ENCODE peak calls at places on chromosome 21, in six cellular contexts. One of them, this sample, is unnamed.

GRCh38 chr21:17711896-17712295 is 99.2 kb upstream of the BTG3 start:
- DNase-seq in HepG2: no peak
- DNase-seq in K562: no peak
- DNase-seq in GM12891: no peak
- DNase-seq in GM12878: no peak
- DNase-seq in H1: no peak
- DNase-seq in this sample: no peak

GRCh38 chr21:42574234-42575027 is 60.8 kb downstream of the SLC37A1 start:
- DNase-seq in GM12878: no peak
- DNase-seq in GM12891: no peak
- DNase-seq in HepG2: peak; percentile 33
- DNase-seq in K562: peak; percentile 55
- DNase-seq in H1: no peak
- DNase-seq in this sample: no peak

GRCh38 chr21:27480841-27481261 is 514.0 kb upstream of the ADAMTS5 start:
- DNase-seq in GM12891: no peak
- DNase-seq in H1: no peak
- DNase-seq in GM12878: no peak
- DNase-seq in K562: no peak
- DNase-seq in HepG2: no peak
- DNase-seq in this sample: no peak

GRCh38 chr21:41242238-41242829 is 74.3 kb upstream of the FAM3B start:
- DNase-seq in K562: no peak
- DNase-seq in GM12878: no peak
- DNase-seq in H1: no peak
- DNase-seq in HepG2: no peak
- DNase-seq in GM12891: no peak
- DNase-seq in this sample: no peak

GRCh38 chr21:38741976-38742309 is 63.8 kb upstream of the ETS2 start:
- DNase-seq in H1: no peak
- DNase-seq in K562: no peak
- DNase-seq in GM12891: no peak
- DNase-seq in GM12878: no peak
- DNase-seq in HepG2: no peak
- DNase-seq in this sample: no peak

GRCh38 chr21:37424987-37425386 is 58.4 kb downstream of the DYRK1A start:
- DNase-seq in K562: no peak
- DNase-seq in GM12891: no peak
- DNase-seq in GM12878: no peak
- DNase-seq in H1: no peak
- DNase-seq in HepG2: no peak
- DNase-seq in this sample: no peak

GRCh38 chr21:44874240-44874496 is 678 bp upstream of the PTTG1IP start:
- DNase-seq in H1: no peak
- DNase-seq in GM12878: no peak
- DNase-seq in HepG2: no peak
- DNase-seq in K562: no peak
- DNase-seq in GM12891: no peak
- DNase-seq in this sample: no peak

GRCh38 chr21:17921579-17922530 is 102.7 kb upstream of the C21orf91 start:
- DNase-seq in H1: no peak
- DNase-seq in GM12878: no peak
- DNase-seq in HepG2: no peak
- DNase-seq in GM12891: no peak
- DNase-seq in K562: no peak
- DNase-seq in this sample: no peak

GRCh38 chr21:17045214-17045835 is 467.5 kb upstream of the CXADR start:
- DNase-seq in HepG2: no peak
- DNase-seq in H1: no peak
- DNase-seq in K562: no peak
- DNase-seq in GM12891: no peak
- DNase-seq in GM12878: no peak
- DNase-seq in this sample: no peak

GRCh38 chr21:41506526-41507520 is 1.1 kb downstream of the TMPRSS2 start:
- DNase-seq in K562: no peak
- DNase-seq in GM12891: no peak
- DNase-seq in HepG2: no peak
- DNase-seq in GM12878: no peak
- DNase-seq in H1: no peak
- DNase-seq in this sample: no peak

GRCh38 chr21:44058652-44058964 is 46.5 kb downstream of the TRAPPC10 start:
- DNase-seq in HepG2: no peak
- DNase-seq in GM12878: no peak
- DNase-seq in H1: no peak
- DNase-seq in K562: no peak
- DNase-seq in GM12891: no peak
- DNase-seq in this sample: no peak

GRCh38 chr21:25980710-25981109 is 189.9 kb downstream of the APP start:
- DNase-seq in HepG2: no peak
- DNase-seq in K562: no peak
- DNase-seq in H1: no peak
- DNase-seq in GM12878: no peak
- DNase-seq in GM12891: no peak
- DNase-seq in this sample: no peak

GRCh38 chr21:38766987-38767722 is 38.6 kb upstream of the ETS2 start:
- DNase-seq in GM12878: peak; percentile 96
- DNase-seq in K562: no peak
- DNase-seq in HepG2: peak; percentile 20
- DNase-seq in H1: no peak
- DNase-seq in GM12891: peak; percentile 55
- DNase-seq in this sample: peak; percentile 44

GRCh38 chr21:26877015-26877414 is 31.8 kb upstream of the ADAMTS1 start:
- DNase-seq in H1: no peak
- DNase-seq in GM12878: no peak
- DNase-seq in K562: no peak
- DNase-seq in HepG2: no peak
- DNase-seq in GM12891: no peak
- DNase-seq in this sample: no peak

GRCh38 chr21:42195378-42196031 is 23.4 kb upstream of the ABCG1 start:
- DNase-seq in GM12878: no peak
- DNase-seq in K562: no peak
- DNase-seq in GM12891: no peak
- DNase-seq in H1: no peak
- DNase-seq in HepG2: no peak
- DNase-seq in this sample: no peak

GRCh38 chr21:25732091-25732760 is 2.5 kb downstream of the ATP5PF start:
- DNase-seq in GM12878: no peak
- DNase-seq in K562: no peak
- DNase-seq in H1: no peak
- DNase-seq in GM12891: no peak
- DNase-seq in HepG2: no peak
- DNase-seq in this sample: no peak

GRCh38 chr21:35652872-35653271 is 407.5 kb downstream of the SETD4 start:
- DNase-seq in HepG2: no peak
- DNase-seq in K562: no peak
- DNase-seq in GM12891: no peak
- DNase-seq in GM12878: no peak
- DNase-seq in H1: no peak
- DNase-seq in this sample: no peak

GRCh38 chr21:35663856-35664606 is 396.3 kb downstream of the SETD4 start:
- DNase-seq in K562: no peak
- DNase-seq in HepG2: no peak
- DNase-seq in H1: no peak
- DNase-seq in GM12891: no peak
- DNase-seq in GM12878: no peak
- DNase-seq in this sample: no peak

DNA sequence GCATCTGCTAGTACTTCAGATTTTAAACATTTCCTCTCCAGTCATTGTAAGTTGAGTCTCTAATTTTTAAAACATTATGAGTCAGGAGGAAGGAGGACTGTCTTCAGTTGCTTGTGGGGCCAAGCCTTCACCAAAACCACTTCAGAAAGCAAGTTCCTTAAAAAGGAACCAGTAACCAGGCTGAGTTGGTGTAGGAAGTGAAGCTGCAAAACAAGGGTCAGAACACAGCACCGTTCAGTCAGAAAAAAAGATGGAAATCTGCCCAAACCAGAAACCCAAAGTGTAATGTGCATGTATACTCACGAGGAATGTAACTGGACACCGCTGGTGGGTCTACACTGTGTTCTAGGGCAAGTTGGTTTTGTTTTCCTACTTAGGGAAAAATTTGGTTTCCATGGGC is 402.1 kb downstream of the SETD4 start:
- DNase-seq in HepG2: no peak
- DNase-seq in GM12891: no peak
- DNase-seq in K562: no peak
- DNase-seq in GM12878: no peak
- DNase-seq in H1: no peak
- DNase-seq in this sample: no peak
- TF ChIP-seq TAF1 in HepG2: no peak
- TF ChIP-seq TAF1 in GM12891: no peak
- TF ChIP-seq TAF1 in K562: no peak
- TF ChIP-seq TAF1 in GM12878: no peak
- TF ChIP-seq TAF1 in H1: no peak
- TF ChIP-seq TAF1 in this sample: no peak

GRCh38 chr21:14548751-14549150 is 2.6 kb upstream of the SAMSN1 start:
- DNase-seq in GM12891: no peak
- DNase-seq in H1: no peak
- DNase-seq in GM12878: no peak
- DNase-seq in K562: no peak
- DNase-seq in HepG2: no peak
- DNase-seq in this sample: no peak

GRCh38 chr21:14542638-14543037 is 3.5 kb downstream of the SAMSN1 start:
- DNase-seq in GM12878: no peak
- DNase-seq in GM12891: no peak
- DNase-seq in K562: no peak
- DNase-seq in HepG2: no peak
- DNase-seq in H1: no peak
- DNase-seq in this sample: no peak

GRCh38 chr21:14543983-14544382 is 2.1 kb downstream of the SAMSN1 start:
- DNase-seq in GM12891: no peak
- DNase-seq in H1: no peak
- DNase-seq in HepG2: no peak
- DNase-seq in K562: no peak
- DNase-seq in GM12878: no peak
- DNase-seq in this sample: no peak

GRCh38 chr21:14547834-14548513 is 1.9 kb upstream of the SAMSN1 start:
- DNase-seq in HepG2: no peak
- DNase-seq in GM12891: no peak
- DNase-seq in K562: no peak
- DNase-seq in H1: no peak
- DNase-seq in GM12878: no peak
- DNase-seq in this sample: no peak

GRCh38 chr21:14545906-14546480 is at the start of gene SAMSN1:
- DNase-seq in K562: peak; percentile 88
- DNase-seq in H1: no peak
- DNase-seq in HepG2: no peak
- DNase-seq in GM12891: no peak
- DNase-seq in GM12878: peak; percentile 78
- DNase-seq in this sample: no peak
- TF ChIP-seq POLR2A in K562: peak; percentile 94
- TF ChIP-seq POLR2A in H1: no peak
- TF ChIP-seq POLR2A in HepG2: no peak
- TF ChIP-seq POLR2A in GM12891: peak; percentile 97
- TF ChIP-seq POLR2A in GM12878: peak; percentile 83
- TF ChIP-seq POLR2A in this sample: peak; percentile 94

GRCh38 chr21:45975017-45975595 is 6.5 kb upstream of the COL6A1 start:
- DNase-seq in HepG2: no peak
- DNase-seq in GM12878: no peak
- DNase-seq in K562: no peak
- DNase-seq in H1: no peak
- DNase-seq in GM12891: no peak
- DNase-seq in this sample: no peak
- TF ChIP-seq TAF1 in HepG2: no peak
- TF ChIP-seq TAF1 in GM12878: no peak
- TF ChIP-seq TAF1 in K562: no peak
- TF ChIP-seq TAF1 in H1: no peak
- TF ChIP-seq TAF1 in GM12891: no peak
- TF ChIP-seq TAF1 in this sample: no peak

GRCh38 chr21:23542097-23542496 is 2065.2 kb downstream of the MRPL39 start:
- DNase-seq in GM12891: no peak
- DNase-seq in HepG2: no peak
- DNase-seq in H1: no peak
- DNase-seq in K562: no peak
- DNase-seq in GM12878: no peak
- DNase-seq in this sample: no peak

GRCh38 chr21:23543334-23543733 is 2063.9 kb downstream of the MRPL39 start:
- DNase-seq in HepG2: no peak
- DNase-seq in GM12878: no peak
- DNase-seq in H1: no peak
- DNase-seq in K562: no peak
- DNase-seq in GM12891: no peak
- DNase-seq in this sample: no peak

GRCh38 chr21:23541571-23541970 is 2065.7 kb downstream of the MRPL39 start:
- DNase-seq in H1: no peak
- DNase-seq in GM12891: no peak
- DNase-seq in GM12878: no peak
- DNase-seq in K562: no peak
- DNase-seq in HepG2: no peak
- DNase-seq in this sample: no peak
- TF ChIP-seq POLR2A in H1: no peak
- TF ChIP-seq POLR2A in GM12891: no peak
- TF ChIP-seq POLR2A in GM12878: no peak
- TF ChIP-seq POLR2A in K562: no peak
- TF ChIP-seq POLR2A in HepG2: no peak
- TF ChIP-seq POLR2A in this sample: no peak

GRCh38 chr21:32545948-32546441 is 39.3 kb downstream of the TCP10L start:
- DNase-seq in H1: no peak
- DNase-seq in K562: peak; percentile 82
- DNase-seq in HepG2: no peak
- DNase-seq in GM12891: no peak
- DNase-seq in GM12878: no peak
- DNase-seq in this sample: no peak
- TF ChIP-seq TAF1 in H1: no peak
- TF ChIP-seq TAF1 in K562: peak; percentile 33
- TF ChIP-seq TAF1 in HepG2: no peak
- TF ChIP-seq TAF1 in GM12891: no peak
- TF ChIP-seq TAF1 in GM12878: no peak
- TF ChIP-seq TAF1 in this sample: no peak

This sample was measured in GM12892.